ENCODE peak calls at places on chromosomes 2 and 18, in nine cellular contexts. One of them, this sample, is unnamed.

GRCh38 chr2:70964133-70964532 is 14.3 kb upstream of the ANKRD53 start:
- DNase-seq in sigmoid colon: no peak
- DNase-seq in amniotic epithelial cell: no peak
- DNase-seq in NCI-H1417: no peak
- DNase-seq in GM12864: no peak
- DNase-seq in anterior cingulate cortex: no peak
- DNase-seq in HuH-7.5: no peak
- DNase-seq in AG08396: no peak
- DNase-seq in activated gamma-delta T cell: no peak
- DNase-seq in this sample: no peak

GRCh38 chr18:4797286-4797685 is 342.2 kb upstream of the DLGAP1 start:
- DNase-seq in HuH-7.5: no peak
- DNase-seq in GM12864: no peak
- DNase-seq in AG08396: no peak
- DNase-seq in anterior cingulate cortex: no peak
- DNase-seq in activated gamma-delta T cell: no peak
- DNase-seq in NCI-H1417: no peak
- DNase-seq in sigmoid colon: no peak
- DNase-seq in amniotic epithelial cell: no peak
- DNase-seq in this sample: no peak

GRCh38 chr2:200483729-200484198 is 26.1 kb downstream of the KCTD18 start:
- DNase-seq in anterior cingulate cortex: no peak
- DNase-seq in activated gamma-delta T cell: no peak
- DNase-seq in NCI-H1417: peak
- DNase-seq in AG08396: no peak
- DNase-seq in sigmoid colon: no peak
- DNase-seq in GM12864: no peak
- DNase-seq in amniotic epithelial cell: peak
- DNase-seq in HuH-7.5: peak
- DNase-seq in this sample: peak

GRCh38 chr2:240397542-240397916 is 37.9 kb upstream of the GPC1 start:
- DNase-seq in amniotic epithelial cell: no peak
- DNase-seq in anterior cingulate cortex: no peak
- DNase-seq in AG08396: no peak
- DNase-seq in activated gamma-delta T cell: no peak
- DNase-seq in NCI-H1417: no peak
- DNase-seq in sigmoid colon: peak
- DNase-seq in HuH-7.5: no peak
- DNase-seq in GM12864: no peak
- DNase-seq in this sample: no peak

GRCh38 chr2:226183033-226183432 is 616.6 kb downstream of the IRS1 start:
- DNase-seq in NCI-H1417: no peak
- DNase-seq in HuH-7.5: no peak
- DNase-seq in sigmoid colon: no peak
- DNase-seq in amniotic epithelial cell: no peak
- DNase-seq in GM12864: no peak
- DNase-seq in activated gamma-delta T cell: no peak
- DNase-seq in anterior cingulate cortex: no peak
- DNase-seq in AG08396: no peak
- DNase-seq in this sample: no peak

GRCh38 chr2:116491292-116491691 is 1323.2 kb upstream of the DDX18 start:
- DNase-seq in NCI-H1417: no peak
- DNase-seq in activated gamma-delta T cell: no peak
- DNase-seq in anterior cingulate cortex: no peak
- DNase-seq in GM12864: no peak
- DNase-seq in AG08396: no peak
- DNase-seq in sigmoid colon: no peak
- DNase-seq in amniotic epithelial cell: no peak
- DNase-seq in HuH-7.5: no peak
- DNase-seq in this sample: no peak

GRCh38 chr2:22904126-22904684 is 480.8 kb upstream of the KLHL29 start:
- DNase-seq in NCI-H1417: peak
- DNase-seq in anterior cingulate cortex: no peak
- DNase-seq in amniotic epithelial cell: no peak
- DNase-seq in AG08396: no peak
- DNase-seq in activated gamma-delta T cell: no peak
- DNase-seq in sigmoid colon: no peak
- DNase-seq in GM12864: no peak
- DNase-seq in HuH-7.5: no peak
- DNase-seq in this sample: no peak

GRCh38 chr2:62381672-62382071 is 124.3 kb downstream of the TMEM17 start:
- DNase-seq in anterior cingulate cortex: no peak
- DNase-seq in amniotic epithelial cell: no peak
- DNase-seq in sigmoid colon: no peak
- DNase-seq in GM12864: no peak
- DNase-seq in AG08396: no peak
- DNase-seq in activated gamma-delta T cell: no peak
- DNase-seq in HuH-7.5: no peak
- DNase-seq in NCI-H1417: no peak
- DNase-seq in this sample: no peak

GRCh38 chr2:25293958-25294513 is 47.7 kb downstream of the DNMT3A start:
- DNase-seq in NCI-H1417: no peak
- DNase-seq in AG08396: no peak
- DNase-seq in anterior cingulate cortex: no peak
- DNase-seq in amniotic epithelial cell: no peak
- DNase-seq in sigmoid colon: no peak
- DNase-seq in HuH-7.5: no peak
- DNase-seq in GM12864: no peak
- DNase-seq in activated gamma-delta T cell: no peak
- DNase-seq in this sample: no peak

GRCh38 chr2:209577376-209578357 is 153.8 kb downstream of the MAP2 start:
- DNase-seq in anterior cingulate cortex: no peak
- DNase-seq in AG08396: no peak
- DNase-seq in NCI-H1417: peak
- DNase-seq in amniotic epithelial cell: peak
- DNase-seq in activated gamma-delta T cell: no peak
- DNase-seq in HuH-7.5: no peak
- DNase-seq in sigmoid colon: no peak
- DNase-seq in GM12864: no peak
- DNase-seq in this sample: peak

GRCh38 chr2:239271471-239272255 is 129.2 kb downstream of the HDAC4 start:
- DNase-seq in activated gamma-delta T cell: no peak
- DNase-seq in AG08396: no peak
- DNase-seq in amniotic epithelial cell: no peak
- DNase-seq in anterior cingulate cortex: no peak
- DNase-seq in HuH-7.5: no peak
- DNase-seq in NCI-H1417: no peak
- DNase-seq in GM12864: no peak
- DNase-seq in sigmoid colon: no peak
- DNase-seq in this sample: no peak

GRCh38 chr2:210994104-210994503 is 437.7 kb downstream of the CPS1 start:
- DNase-seq in activated gamma-delta T cell: no peak
- DNase-seq in sigmoid colon: no peak
- DNase-seq in anterior cingulate cortex: no peak
- DNase-seq in amniotic epithelial cell: no peak
- DNase-seq in HuH-7.5: no peak
- DNase-seq in GM12864: no peak
- DNase-seq in NCI-H1417: no peak
- DNase-seq in AG08396: no peak
- DNase-seq in this sample: no peak

GRCh38 chr2:15734871-15735737 is 143.4 kb downstream of the DDX1 start:
- DNase-seq in amniotic epithelial cell: no peak
- DNase-seq in anterior cingulate cortex: no peak
- DNase-seq in HuH-7.5: no peak
- DNase-seq in AG08396: no peak
- DNase-seq in NCI-H1417: no peak
- DNase-seq in GM12864: no peak
- DNase-seq in sigmoid colon: no peak
- DNase-seq in activated gamma-delta T cell: no peak
- DNase-seq in this sample: no peak

GRCh38 chr2:138235041-138235440 is 266.5 kb upstream of the SPOPL start:
- DNase-seq in GM12864: no peak
- DNase-seq in sigmoid colon: no peak
- DNase-seq in activated gamma-delta T cell: no peak
- DNase-seq in anterior cingulate cortex: no peak
- DNase-seq in AG08396: no peak
- DNase-seq in amniotic epithelial cell: no peak
- DNase-seq in HuH-7.5: no peak
- DNase-seq in NCI-H1417: no peak
- DNase-seq in this sample: no peak

GRCh38 chr2:240966906-240967680 is 31.3 kb upstream of the SNED1 start:
- DNase-seq in amniotic epithelial cell: no peak
- DNase-seq in sigmoid colon: peak
- DNase-seq in AG08396: no peak
- DNase-seq in anterior cingulate cortex: no peak
- DNase-seq in activated gamma-delta T cell: no peak
- DNase-seq in GM12864: no peak
- DNase-seq in NCI-H1417: no peak
- DNase-seq in HuH-7.5: no peak
- DNase-seq in this sample: no peak

GRCh38 chr2:118769707-118770400 is 77.6 kb downstream of the EN1 start:
- DNase-seq in GM12864: no peak
- DNase-seq in NCI-H1417: no peak
- DNase-seq in activated gamma-delta T cell: no peak
- DNase-seq in anterior cingulate cortex: no peak
- DNase-seq in HuH-7.5: no peak
- DNase-seq in AG08396: no peak
- DNase-seq in sigmoid colon: no peak
- DNase-seq in amniotic epithelial cell: no peak
- DNase-seq in this sample: no peak

GRCh38 chr2:126912201-126912600 is 13.5 kb downstream of the TEX51 start:
- DNase-seq in sigmoid colon: no peak
- DNase-seq in HuH-7.5: no peak
- DNase-seq in AG08396: no peak
- DNase-seq in NCI-H1417: no peak
- DNase-seq in amniotic epithelial cell: no peak
- DNase-seq in activated gamma-delta T cell: no peak
- DNase-seq in anterior cingulate cortex: no peak
- DNase-seq in GM12864: no peak
- DNase-seq in this sample: no peak

GRCh38 chr2:58535182-58535581 is 294.1 kb upstream of the FANCL start:
- DNase-seq in amniotic epithelial cell: no peak
- DNase-seq in HuH-7.5: no peak
- DNase-seq in sigmoid colon: no peak
- DNase-seq in GM12864: no peak
- DNase-seq in AG08396: no peak
- DNase-seq in activated gamma-delta T cell: no peak
- DNase-seq in anterior cingulate cortex: no peak
- DNase-seq in NCI-H1417: peak
- DNase-seq in this sample: peak

GRCh38 chr2:70906439-70907018 is 29.2 kb upstream of the ATP6V1B1 start:
- DNase-seq in HuH-7.5: no peak
- DNase-seq in sigmoid colon: no peak
- DNase-seq in AG08396: no peak
- DNase-seq in amniotic epithelial cell: no peak
- DNase-seq in activated gamma-delta T cell: no peak
- DNase-seq in NCI-H1417: no peak
- DNase-seq in GM12864: no peak
- DNase-seq in anterior cingulate cortex: no peak
- DNase-seq in this sample: no peak